ENCODE peak calls at places on chromosomes 4 and X, in four cellular contexts. One of them, this sample, is unnamed.

GRCh38 chr4:152063301-152064235 is 302.8 kb upstream of the GATB start:
- DNase-seq in WERI-Rb-1: no peak
- DNase-seq in lower lobe of right lung: no peak
- DNase-seq in IMR-90: no peak
- DNase-seq in this sample: no peak

GRCh38 chrX:149274516-149275105 is 230.5 kb downstream of the IDS start:
- DNase-seq in WERI-Rb-1: no peak
- DNase-seq in lower lobe of right lung: no peak
- DNase-seq in IMR-90: no peak
- DNase-seq in this sample: no peak

GRCh38 chr4:113263274-113263673 is 213.8 kb downstream of the ANK2 start:
- DNase-seq in WERI-Rb-1: no peak
- DNase-seq in lower lobe of right lung: no peak
- DNase-seq in IMR-90: peak; percentile 16
- DNase-seq in this sample: no peak

GRCh38 chr4:2450394-2451035 is 18.4 kb upstream of the RNF4 start:
- DNase-seq in WERI-Rb-1: no peak
- DNase-seq in lower lobe of right lung: no peak
- DNase-seq in IMR-90: no peak
- DNase-seq in this sample: no peak

GRCh38 chrX:13339607-13340006 is 19.8 kb upstream of the ATXN3L start:
- DNase-seq in WERI-Rb-1: no peak
- DNase-seq in lower lobe of right lung: no peak
- DNase-seq in IMR-90: no peak
- DNase-seq in this sample: no peak

GRCh38 chr4:71259305-71259704 is 79.5 kb upstream of the SLC4A4 start:
- DNase-seq in WERI-Rb-1: no peak
- DNase-seq in lower lobe of right lung: no peak
- DNase-seq in IMR-90: no peak
- DNase-seq in this sample: no peak

GRCh38 chr4:152459326-152459725 is 76.6 kb downstream of the FBXW7 start:
- DNase-seq in WERI-Rb-1: no peak
- DNase-seq in lower lobe of right lung: no peak
- DNase-seq in IMR-90: no peak
- DNase-seq in this sample: no peak

GRCh38 chrX:138487866-138488265 is 223.7 kb downstream of the FGF13 start:
- DNase-seq in WERI-Rb-1: no peak
- DNase-seq in lower lobe of right lung: no peak
- DNase-seq in IMR-90: no peak
- DNase-seq in this sample: no peak

GRCh38 chrX:123601437-123601836 is 131.4 kb downstream of the THOC2 start:
- DNase-seq in WERI-Rb-1: no peak
- DNase-seq in lower lobe of right lung: no peak
- DNase-seq in IMR-90: no peak
- DNase-seq in this sample: no peak

GRCh38 chrX:40938418-40938817 is 146.8 kb upstream of the USP9X start:
- DNase-seq in WERI-Rb-1: no peak
- DNase-seq in lower lobe of right lung: no peak
- DNase-seq in IMR-90: peak; percentile 46
- DNase-seq in this sample: no peak

GRCh38 chr4:184536881-184537248 is 62.5 kb upstream of the IRF2 start:
- DNase-seq in WERI-Rb-1: no peak
- DNase-seq in lower lobe of right lung: no peak
- DNase-seq in IMR-90: no peak
- DNase-seq in this sample: no peak

GRCh38 chr4:38832624-38833528 is 23.7 kb downstream of the TLR6 start:
- DNase-seq in WERI-Rb-1: no peak
- DNase-seq in lower lobe of right lung: no peak
- DNase-seq in IMR-90: no peak
- DNase-seq in this sample: no peak

GRCh38 chr4:5660185-5660584 is 48.2 kb downstream of the EVC2 start:
- DNase-seq in WERI-Rb-1: no peak
- DNase-seq in lower lobe of right lung: no peak
- DNase-seq in IMR-90: peak; percentile 52
- DNase-seq in this sample: no peak

GRCh38 chr4:41361831-41362646 is 105.3 kb downstream of the UCHL1 start:
- DNase-seq in WERI-Rb-1: no peak
- DNase-seq in lower lobe of right lung: no peak
- DNase-seq in IMR-90: no peak
- DNase-seq in this sample: no peak

GRCh38 chr4:55031158-55031557 is 94.2 kb downstream of the KDR start:
- DNase-seq in WERI-Rb-1: no peak
- DNase-seq in lower lobe of right lung: no peak
- DNase-seq in IMR-90: no peak
- DNase-seq in this sample: no peak

GRCh38 chrX:79524642-79525041 is 157.5 kb upstream of the ITM2A start:
- DNase-seq in WERI-Rb-1: no peak
- DNase-seq in lower lobe of right lung: no peak
- DNase-seq in IMR-90: no peak
- DNase-seq in this sample: peak; percentile 13

GRCh38 chr4:25621027-25621930 is 34.4 kb upstream of the SLC34A2 start:
- DNase-seq in WERI-Rb-1: no peak
- DNase-seq in lower lobe of right lung: no peak
- DNase-seq in IMR-90: no peak
- DNase-seq in this sample: no peak

GRCh38 chr4:15150636-15151432 is 148.6 kb downstream of the CPEB2 start:
- DNase-seq in WERI-Rb-1: no peak
- DNase-seq in lower lobe of right lung: no peak
- DNase-seq in IMR-90: no peak
- DNase-seq in this sample: no peak

GRCh38 chr4:40422309-40422708 is 87.2 kb downstream of the CHRNA9 start:
- DNase-seq in WERI-Rb-1: no peak
- DNase-seq in lower lobe of right lung: no peak
- DNase-seq in IMR-90: no peak
- DNase-seq in this sample: no peak

GRCh38 chrX:68647156-68647957 is at the start of gene STARD8:
- DNase-seq in WERI-Rb-1: peak; percentile 41
- DNase-seq in lower lobe of right lung: peak; percentile 47
- DNase-seq in IMR-90: peak; percentile 45
- DNase-seq in this sample: no peak

GRCh38 chrX:151393514-151393913 is 3.5 kb upstream of the VMA21 start:
- DNase-seq in WERI-Rb-1: no peak
- DNase-seq in lower lobe of right lung: no peak
- DNase-seq in IMR-90: no peak
- DNase-seq in this sample: peak; percentile 57

GRCh38 chr4:117783716-117784115 is 250.6 kb upstream of the NDST3 start:
- DNase-seq in WERI-Rb-1: no peak
- DNase-seq in lower lobe of right lung: no peak
- DNase-seq in IMR-90: peak; percentile 62
- DNase-seq in this sample: no peak

GRCh38 chr4:52402582-52402981 is 256.5 kb downstream of the USP46 start:
- DNase-seq in WERI-Rb-1: no peak
- DNase-seq in lower lobe of right lung: no peak
- DNase-seq in IMR-90: no peak
- DNase-seq in this sample: no peak

GRCh38 chrX:19381326-19381725 is 37.6 kb downstream of the PDHA1 start:
- DNase-seq in WERI-Rb-1: no peak
- DNase-seq in lower lobe of right lung: no peak
- DNase-seq in IMR-90: no peak
- DNase-seq in this sample: no peak

GRCh38 chrX:19386679-19387078 is 43.0 kb downstream of the PDHA1 start:
- DNase-seq in WERI-Rb-1: no peak
- DNase-seq in lower lobe of right lung: no peak
- DNase-seq in IMR-90: no peak
- DNase-seq in this sample: no peak

GRCh38 chrX:19388064-19388679 is 44.4 kb downstream of the PDHA1 start:
- DNase-seq in WERI-Rb-1: no peak
- DNase-seq in lower lobe of right lung: no peak
- DNase-seq in IMR-90: no peak
- DNase-seq in this sample: no peak

GRCh38 chrX:19377799-19378198 is 34.1 kb downstream of the PDHA1 start:
- DNase-seq in WERI-Rb-1: no peak
- DNase-seq in lower lobe of right lung: no peak
- DNase-seq in IMR-90: no peak
- DNase-seq in this sample: no peak

DNA sequence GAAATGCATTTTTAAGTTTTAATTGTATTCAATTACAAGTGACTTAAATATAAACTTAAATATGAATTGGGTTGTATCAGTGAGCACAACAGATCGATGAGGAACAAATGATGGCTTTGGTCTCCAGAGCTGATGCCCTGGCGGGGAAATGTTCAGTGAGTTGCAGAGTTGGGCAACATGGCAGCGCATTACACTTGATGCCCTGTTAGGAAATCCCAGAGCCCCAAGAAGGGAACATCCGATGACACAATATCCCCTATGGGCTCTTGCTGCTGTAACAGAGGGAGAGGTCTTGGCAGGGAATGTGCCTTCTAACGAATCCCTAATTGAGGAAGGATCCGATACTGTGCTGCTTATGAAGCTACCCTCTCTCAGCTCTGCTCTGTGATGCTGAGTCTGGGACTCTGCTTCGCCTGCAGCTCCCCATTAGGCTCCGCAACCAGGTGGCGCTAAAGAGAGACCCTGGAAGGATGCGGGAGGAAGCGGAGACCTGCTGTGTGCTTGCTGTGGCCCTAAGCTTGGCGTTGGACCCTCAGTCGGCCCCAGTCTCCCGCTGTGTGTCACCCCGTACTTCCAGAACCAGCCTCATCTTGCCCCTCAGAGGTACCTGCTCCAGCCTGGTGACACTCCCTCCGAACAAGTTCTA is 38.9 kb downstream of the PDHA1 start:
- DNase-seq in WERI-Rb-1: peak; percentile 64
- DNase-seq in lower lobe of right lung: peak; percentile 62
- DNase-seq in IMR-90: peak; percentile 32
- DNase-seq in this sample: peak; percentile 56
- TF ChIP-seq CTCF in WERI-Rb-1: peak; percentile 93
- TF ChIP-seq CTCF in lower lobe of right lung: peak; percentile 46
- TF ChIP-seq CTCF in IMR-90: peak; percentile 51
- TF ChIP-seq CTCF in this sample: peak; percentile 67

GRCh38 chr4:102760645-102761477 is at the start of gene MANBA:
- DNase-seq in WERI-Rb-1: peak; percentile 93
- DNase-seq in lower lobe of right lung: peak; percentile 94
- DNase-seq in IMR-90: peak; percentile 69
- DNase-seq in this sample: peak; percentile 95
- TF ChIP-seq CTCF in WERI-Rb-1: no peak
- TF ChIP-seq CTCF in lower lobe of right lung: no peak
- TF ChIP-seq CTCF in IMR-90: no peak
- TF ChIP-seq CTCF in this sample: no peak

DNA sequence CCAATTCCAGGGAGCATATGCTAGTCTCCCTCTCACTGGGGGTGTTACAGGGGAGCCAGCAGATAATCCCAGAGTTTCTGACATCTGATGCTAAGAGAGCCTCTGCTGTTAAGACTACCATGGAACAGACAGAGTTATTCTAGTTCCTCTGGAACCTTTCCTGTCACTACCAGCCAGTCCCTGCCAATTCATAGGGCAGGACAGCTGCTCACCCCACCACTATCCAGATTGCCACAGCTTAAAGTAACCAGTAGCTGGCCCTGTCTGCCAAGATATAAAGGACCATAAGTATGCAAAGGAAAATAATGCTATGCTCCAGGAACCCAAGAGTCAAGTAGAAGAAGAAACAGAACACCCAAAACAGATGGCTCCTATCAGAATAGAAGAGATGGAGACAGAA is 293.6 kb downstream of the IQCM start:
- DNase-seq in WERI-Rb-1: no peak
- DNase-seq in lower lobe of right lung: no peak
- DNase-seq in IMR-90: no peak
- DNase-seq in this sample: no peak
- TF ChIP-seq CTCF in WERI-Rb-1: no peak
- TF ChIP-seq CTCF in lower lobe of right lung: no peak
- TF ChIP-seq CTCF in IMR-90: no peak
- TF ChIP-seq CTCF in this sample: no peak

GRCh38 chr4:89598602-89599001 is 238.4 kb downstream of the SNCA start:
- DNase-seq in WERI-Rb-1: no peak
- DNase-seq in lower lobe of right lung: no peak
- DNase-seq in IMR-90: peak; percentile 17
- DNase-seq in this sample: no peak
- TF ChIP-seq CTCF in WERI-Rb-1: peak; percentile 39
- TF ChIP-seq CTCF in lower lobe of right lung: peak; percentile 13
- TF ChIP-seq CTCF in IMR-90: peak; percentile 19
- TF ChIP-seq CTCF in this sample: peak; percentile 27

DNA sequence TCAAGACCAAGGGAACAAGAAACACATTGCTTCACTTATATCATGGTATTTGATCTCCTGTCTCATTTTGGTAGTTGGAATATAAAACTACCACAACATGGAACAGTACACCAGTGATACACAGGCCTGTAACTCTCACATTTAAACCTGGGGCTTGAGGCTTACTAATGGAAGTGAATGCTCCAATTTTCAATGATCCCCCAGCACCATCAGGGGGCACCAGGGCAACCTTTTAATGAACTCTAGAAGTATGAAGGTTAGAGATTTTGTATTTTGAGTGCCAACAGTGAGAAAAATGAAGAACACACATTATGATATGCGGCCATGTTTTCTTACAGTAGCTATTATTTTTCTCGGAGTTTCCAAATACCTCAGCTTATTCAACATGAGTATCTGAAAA is 50.7 kb downstream of the C4orf33 start:
- DNase-seq in WERI-Rb-1: no peak
- DNase-seq in lower lobe of right lung: no peak
- DNase-seq in IMR-90: no peak
- DNase-seq in this sample: no peak
- TF ChIP-seq CTCF in WERI-Rb-1: no peak
- TF ChIP-seq CTCF in lower lobe of right lung: no peak
- TF ChIP-seq CTCF in IMR-90: no peak
- TF ChIP-seq CTCF in this sample: no peak

DNA sequence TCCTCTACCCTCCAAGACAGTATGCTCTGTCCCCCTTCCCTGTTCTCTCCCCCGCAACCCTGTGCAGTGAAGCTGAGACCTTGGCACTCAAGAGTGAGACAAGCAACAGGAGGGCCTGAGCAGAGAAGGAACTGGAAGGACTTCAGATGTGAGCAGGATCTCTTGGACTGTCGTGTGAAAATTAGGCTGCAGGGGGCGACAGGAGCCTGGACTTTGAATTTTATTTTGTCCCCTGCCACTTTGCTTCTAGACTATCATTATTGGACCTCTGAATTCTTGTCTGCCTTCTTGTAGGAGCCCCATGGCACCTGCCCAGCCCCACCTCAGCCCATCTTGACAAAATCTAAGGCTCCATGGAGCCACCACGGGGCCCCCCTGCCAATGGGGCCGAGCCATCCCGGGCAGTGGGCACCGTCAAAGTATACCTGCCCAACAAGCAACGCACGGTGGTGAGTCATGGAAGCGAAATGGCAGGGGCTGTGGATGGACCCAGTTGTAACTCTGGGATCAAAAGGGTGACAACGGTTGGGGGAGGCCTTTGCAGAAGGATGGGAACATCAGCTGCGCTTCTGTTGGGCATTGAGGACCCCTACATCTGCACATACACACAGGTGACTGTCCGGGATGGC is 1.7 kb downstream of the ARAF start:
- DNase-seq in WERI-Rb-1: no peak
- DNase-seq in lower lobe of right lung: no peak
- DNase-seq in IMR-90: no peak
- DNase-seq in this sample: no peak
- TF ChIP-seq CTCF in WERI-Rb-1: peak; percentile 44
- TF ChIP-seq CTCF in lower lobe of right lung: peak; percentile 27
- TF ChIP-seq CTCF in IMR-90: peak; percentile 53
- TF ChIP-seq CTCF in this sample: peak; percentile 36

This sample was measured in GM13977.